ENCODE peak calls at places on chromosomes 7 and 10, in four cellular contexts. G is WTC11, W is GM12878, P is K562. F is an unnamed sample.

GRCh38 chr10:32980558-32981468 is 22.8 kb upstream of the ITGB1 start:
- DNase-seq in G (peak; percentile 76), W (no peak), P (peak; percentile 79), F (peak; percentile 87)

GRCh38 chr7:107332488-107333269 is 137.2 kb upstream of the GPR22 start:
- DNase-seq in G (no peak), P (no peak), W (peak; percentile 13), F (no peak)

GRCh38 chr10:119377905-119378736 is 164.4 kb downstream of the RGS10 start:
- DNase-seq in W (no peak), P (no peak), G (no peak), F (no peak)

GRCh38 chr7:12398186-12398585 is 5.5 kb downstream of the VWDE start:
- DNase-seq in G (no peak), W (no peak), P (no peak), F (no peak)

GRCh38 chr7:42495251-42495650 is 258.2 kb upstream of the GLI3 start:
- DNase-seq in P (no peak), W (no peak), G (no peak), F (no peak)

GRCh38 chr10:69716711-69717560 is 84.8 kb upstream of the COL13A1 start:
- DNase-seq in P (peak; percentile 82), G (peak; percentile 84), W (no peak), F (peak; percentile 35)

GRCh38 chr10:26780793-26781601 is 79.8 kb downstream of the ABI1 start:
- DNase-seq in G (no peak), P (no peak), W (peak; percentile 69), F (no peak)

GRCh38 chr7:105198223-105198622 is 184.2 kb downstream of the KMT2E start:
- DNase-seq in P (no peak), G (no peak), W (no peak), F (peak; percentile 39)

GRCh38 chr10:96025566-96025965 is 17.8 kb upstream of the CCNJ start:
- DNase-seq in W (no peak), P (peak; percentile 36), G (peak; percentile 52), F (peak; percentile 32)

GRCh38 chr7:13641699-13642098 is 347.8 kb downstream of the ETV1 start:
- DNase-seq in G (no peak), P (no peak), W (no peak), F (no peak)

GRCh38 chr7:113404245-113404644 is 285.9 kb upstream of the SMIM30 start:
- DNase-seq in G (peak; percentile 24), W (no peak), P (peak; percentile 38), F (peak; percentile 6)

GRCh38 chr10:22593644-22594043 is 120.7 kb downstream of the PIP4K2A start:
- DNase-seq in G (no peak), W (no peak), P (no peak), F (no peak)

GRCh38 chr10:122703483-122704448 is 4.1 kb upstream of the C10orf120 start:
- DNase-seq in W (no peak), G (peak; percentile 87), P (peak; percentile 68), F (peak; percentile 41)

GRCh38 chr7:88539977-88540376 is 219.5 kb upstream of the ZNF804B start:
- DNase-seq in P (no peak), G (no peak), W (no peak), F (no peak)

GRCh38 chr7:29146082-29146706 is at the start of gene CPVL:
- DNase-seq in P (no peak), G (peak; percentile 65), W (no peak), F (peak; percentile 71)
- TF ChIP-seq ETV6 in P (no peak), G (no peak), W (no peak), F (no peak)

GRCh38 chr7:116593359-116594075 is 68.7 kb downstream of the CAV1 start:
- DNase-seq in W (no peak), G (no peak), P (no peak), F (no peak)

GRCh38 chr7:116592445-116592844 is 67.6 kb downstream of the CAV1 start:
- DNase-seq in P (peak; percentile 23), W (no peak), G (no peak), F (no peak)

GRCh38 chr7:116591202-116592040 is 66.6 kb downstream of the CAV1 start:
- DNase-seq in W (no peak), P (peak; percentile 22), G (no peak), F (no peak)

GRCh38 chr7:116595063-116595462 is 70.2 kb downstream of the CAV1 start:
- DNase-seq in G (no peak), W (no peak), P (no peak), F (no peak)

GRCh38 chr7:116592041-116592355 is 67.2 kb downstream of the CAV1 start:
- DNase-seq in W (no peak), P (no peak), G (no peak), F (no peak)
- TF ChIP-seq ETV6 in W (no peak), P (no peak), G (no peak), F (no peak)

GRCh38 chr10:6186894-6187256 is 15.9 kb upstream of the PFKFB3 start:
- DNase-seq in W (no peak), G (no peak), P (no peak), F (no peak)
- TF ChIP-seq ETV6 in W (no peak), G (no peak), P (no peak), F (no peak)

DNA sequence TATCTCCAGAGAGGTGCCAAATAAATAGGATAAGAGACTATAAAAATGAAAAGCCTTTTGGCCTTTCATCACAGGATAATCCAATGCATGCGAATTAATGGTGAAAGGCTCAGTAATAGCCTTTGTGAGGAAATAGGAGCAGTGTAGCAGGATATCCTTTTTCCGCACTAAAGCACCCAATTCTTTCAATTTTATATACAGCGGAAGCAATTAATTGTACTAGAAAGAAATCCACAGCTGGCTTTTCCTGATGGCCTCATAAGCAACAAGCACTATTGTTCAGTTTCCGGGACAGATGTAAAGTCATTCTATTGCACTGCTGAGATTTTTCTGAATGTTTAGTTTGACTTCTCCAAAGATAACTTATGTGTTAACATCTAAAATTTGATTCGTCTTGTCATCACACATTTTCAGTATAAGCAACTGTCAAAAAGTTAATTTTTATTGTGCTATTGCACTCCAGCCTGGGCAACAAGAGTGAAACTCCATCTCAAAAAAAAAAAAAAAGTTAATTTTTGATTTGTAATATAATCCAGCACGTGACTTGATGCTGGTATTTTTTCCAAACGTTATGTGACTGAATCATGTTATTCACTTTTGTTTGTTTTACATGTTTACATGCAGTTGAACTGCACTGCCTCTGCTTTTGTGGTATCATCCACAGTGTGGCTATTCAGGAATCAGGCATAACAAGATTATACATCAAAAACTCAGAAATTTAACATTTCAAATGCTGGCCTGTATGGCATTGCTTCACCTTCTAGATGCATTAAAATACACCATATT is 8.4 kb upstream of the BMPR1A start:
- DNase-seq in W (no peak), P (no peak), G (no peak), F (no peak)
- TF ChIP-seq ETV6 in W (no peak), P (no peak), G (no peak), F (no peak)